ENCODE peak calls at places on chromosome 11, in eight cellular contexts. F, E, R, Y, U, T, J and C are unnamed samples.

GRCh38 chr11:46127150-46127638 is 5.9 kb upstream of the PHF21A start:
- DNase-seq in E (no peak), Y (peak), J (peak), T (no peak), U (peak), R (peak), F (no peak), C (no peak)

GRCh38 chr11:110022548-110022947 is 70.6 kb upstream of the ZC3H12C start:
- DNase-seq in Y (no peak), F (no peak), E (no peak), J (no peak), T (no peak), R (no peak), U (no peak), C (no peak)

GRCh38 chr11:35360059-35360530 is 59.3 kb downstream of the SLC1A2 start:
- DNase-seq in F (no peak), T (no peak), R (no peak), J (no peak), Y (no peak), E (no peak), U (no peak), C (no peak)

GRCh38 chr11:111095327-111095726 is 150.2 kb upstream of the POU2AF2 start:
- DNase-seq in J (no peak), F (no peak), R (no peak), U (no peak), Y (no peak), E (no peak), T (no peak), C (no peak)

GRCh38 chr11:73381589-73381988 is 5.4 kb downstream of the RELT start:
- DNase-seq in E (no peak), J (no peak), U (no peak), R (no peak), T (no peak), Y (no peak), F (no peak), C (no peak)

GRCh38 chr11:69009441-69010211 is 3.4 kb downstream of the MRGPRF start:
- DNase-seq in J (no peak), T (no peak), F (no peak), E (peak), Y (no peak), R (no peak), U (no peak), C (no peak)

GRCh38 chr11:113505541-113506375 is 30.6 kb upstream of the DRD2 start:
- DNase-seq in F (no peak), J (no peak), E (no peak), R (no peak), Y (no peak), U (peak), T (no peak), C (peak)

GRCh38 chr11:13183094-13183825 is 94.3 kb upstream of the BMAL1 start:
- DNase-seq in T (no peak), Y (no peak), E (no peak), U (peak), R (no peak), F (no peak), J (no peak), C (no peak)

GRCh38 chr11:1568451-1568911 is 3.6 kb downstream of the DUSP8 start:
- DNase-seq in Y (peak), J (peak), E (no peak), R (no peak), U (no peak), T (no peak), F (no peak), C (no peak)

GRCh38 chr11:122721964-122722266 is 66.4 kb downstream of the UBASH3B start:
- DNase-seq in T (no peak), E (no peak), J (no peak), R (no peak), U (peak), Y (no peak), F (peak), C (no peak)

GRCh38 chr11:367956-368413 is 1.3 kb upstream of the B4GALNT4 start:
- DNase-seq in Y (no peak), T (no peak), R (no peak), F (no peak), U (no peak), E (no peak), J (no peak), C (no peak)

GRCh38 chr11:128188346-128189115 is 398.8 kb downstream of the ETS1 start:
- DNase-seq in U (no peak), E (no peak), J (no peak), R (no peak), Y (no peak), F (no peak), T (no peak), C (no peak)

GRCh38 chr11:100793525-100793924 is 106.4 kb downstream of the ARHGAP42 start:
- DNase-seq in E (no peak), U (no peak), T (no peak), R (no peak), Y (no peak), F (no peak), J (no peak), C (no peak)

GRCh38 chr11:131816046-131816445 is 445.6 kb downstream of the NTM start:
- DNase-seq in U (no peak), F (no peak), T (no peak), J (no peak), Y (no peak), E (no peak), R (no peak), C (no peak)

GRCh38 chr11:116173946-116174911 is 598.6 kb downstream of the BUD13 start:
- DNase-seq in E (no peak), Y (no peak), U (no peak), F (no peak), J (no peak), R (no peak), T (no peak), C (peak)

GRCh38 chr11:8671242-8671641 is 11.2 kb downstream of the TRIM66 start:
- DNase-seq in Y (no peak), F (peak), R (no peak), J (no peak), U (peak), E (peak), T (peak), C (no peak)

GRCh38 chr11:2312232-2313042 is 10.6 kb downstream of the TSPAN32 start:
- DNase-seq in R (no peak), E (no peak), U (peak), J (no peak), F (no peak), Y (no peak), T (peak), C (no peak)

GRCh38 chr11:20194470-20194869 is 34.2 kb upstream of the DBX1 start:
- DNase-seq in E (no peak), R (no peak), J (no peak), U (no peak), F (no peak), Y (no peak), T (no peak), C (no peak)

GRCh38 chr11:130847517-130847916 is 68.8 kb downstream of the SNX19 start:
- DNase-seq in J (no peak), Y (no peak), U (peak), T (no peak), E (no peak), F (peak), R (peak), C (no peak)

GRCh38 chr11:124098142-124098541 is 17.1 kb upstream of the VWA5A start:
- DNase-seq in U (no peak), E (no peak), F (no peak), Y (no peak), R (no peak), T (no peak), J (no peak), C (no peak)

GRCh38 chr11:65611758-65612603 is 2.0 kb downstream of the MAP3K11 start:
- DNase-seq in Y (no peak), R (no peak), E (no peak), T (no peak), U (peak), J (no peak), F (no peak), C (no peak)

GRCh38 chr11:95993438-95994339 is 69.8 kb upstream of the MTMR2 start:
- DNase-seq in U (no peak), E (no peak), F (no peak), J (no peak), T (no peak), Y (no peak), R (no peak), C (no peak)

GRCh38 chr11:24762076-24762475 is 265.2 kb downstream of the LUZP2 start:
- DNase-seq in E (no peak), U (no peak), Y (no peak), F (no peak), R (no peak), J (no peak), T (no peak), C (no peak)

GRCh38 chr11:105230586-105230985 is 91.0 kb upstream of the CARD18 start:
- DNase-seq in E (no peak), U (no peak), F (no peak), Y (no peak), T (no peak), J (no peak), R (no peak), C (no peak)

GRCh38 chr11:45157247-45158209 is 11.1 kb downstream of the PRDM11 start:
- DNase-seq in U (no peak), Y (no peak), E (no peak), F (no peak), R (no peak), T (no peak), J (no peak), C (no peak)

GRCh38 chr11:22795914-22796313 is 33.7 kb downstream of the SVIP start:
- DNase-seq in Y (no peak), F (no peak), R (no peak), J (no peak), T (no peak), E (no peak), U (no peak), C (no peak)

GRCh38 chr11:106133529-106133928 is 56.1 kb downstream of the AASDHPPT start:
- DNase-seq in Y (no peak), E (no peak), R (no peak), U (peak), T (no peak), J (peak), F (no peak), C (no peak)

GRCh38 chr11:27282141-27282590 is 80.8 kb downstream of the CCDC34 start:
- DNase-seq in J (no peak), U (peak), T (peak), R (no peak), E (peak), Y (no peak), F (peak), C (no peak)

GRCh38 chr11:80873309-80873999 is 1432.6 kb upstream of the TENM4 start:
- DNase-seq in R (no peak), F (no peak), J (no peak), T (no peak), U (peak), E (no peak), Y (no peak), C (no peak)

GRCh38 chr11:95089620-95090542 is at the start of gene ENDOD1:
- DNase-seq in T (peak), Y (peak), J (peak), R (no peak), U (peak), F (no peak), E (peak), C (peak)

GRCh38 chr11:40293655-40294342 is 1165.7 kb downstream of the LRRC4C start:
- DNase-seq in U (peak), E (peak), R (peak), Y (no peak), F (peak), T (peak), J (peak), C (peak)

GRCh38 chr11:119727523-119728081 is 1.4 kb downstream of the NECTIN1 start:
- DNase-seq in Y (no peak), J (peak), T (no peak), R (no peak), U (no peak), E (peak), F (no peak), C (no peak)

GRCh38 chr11:70650075-70650909 is 252.0 kb downstream of the CTTN start:
- DNase-seq in Y (no peak), R (no peak), U (peak), E (peak), T (peak), F (peak), J (peak), C (peak)

GRCh38 chr11:77278595-77279506 is 22.6 kb downstream of the GDPD4 start:
- DNase-seq in U (peak), R (no peak), F (no peak), E (no peak), J (no peak), T (no peak), Y (no peak), C (no peak)

GRCh38 chr11:130947889-130948288 is 31.6 kb upstream of the SNX19 start:
- DNase-seq in T (no peak), R (no peak), J (no peak), U (peak), E (no peak), Y (no peak), F (no peak), C (no peak)

GRCh38 chr11:110290591-110291334 is 5.7 kb downstream of the RDX start:
- DNase-seq in F (no peak), Y (no peak), T (no peak), E (no peak), J (no peak), U (no peak), R (no peak), C (no peak)

DNA sequence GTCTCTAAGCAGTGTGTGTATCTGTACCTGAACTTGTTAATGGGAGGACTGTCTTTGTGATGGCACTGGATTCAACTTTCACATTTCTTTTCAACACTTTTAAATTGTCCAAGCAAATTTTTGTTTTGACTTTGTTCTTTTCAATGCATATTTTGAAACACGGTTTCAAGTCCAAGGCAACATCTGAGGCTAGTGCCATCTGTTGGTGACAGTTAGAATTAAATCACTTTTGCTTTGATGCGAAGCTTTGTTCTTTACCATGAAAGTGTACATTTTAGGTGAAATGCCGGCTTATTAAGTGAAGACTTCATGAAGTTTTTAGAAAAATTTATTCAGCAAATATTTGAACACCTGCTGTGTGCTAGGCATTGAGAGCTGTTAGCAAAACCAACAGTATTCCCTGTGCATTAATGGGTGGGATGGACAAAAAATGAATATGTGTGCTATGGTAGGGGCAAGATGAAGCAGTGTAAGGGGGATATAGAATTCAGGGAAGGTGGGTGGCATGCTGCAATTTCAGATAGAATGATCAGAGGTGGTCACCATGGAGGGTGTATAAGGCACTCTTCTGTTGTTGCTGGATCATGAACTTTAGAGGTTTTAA is 70.2 kb downstream of the DDX10 start:
- DNase-seq in F (no peak), J (peak), E (no peak), U (peak), Y (no peak), T (no peak), R (no peak), C (no peak)
- TF ChIP-seq CTCF in F (peak), J (peak), E (no peak), U (peak), Y (peak), T (no peak), R (peak), C (peak)

GRCh38 chr11:66869471-66869870 is 12.6 kb downstream of the LRFN4 start:
- DNase-seq in J (no peak), E (no peak), F (no peak), R (no peak), T (no peak), Y (no peak), U (no peak), C (no peak)

GRCh38 chr11:66868726-66869291 is 11.9 kb downstream of the LRFN4 start:
- DNase-seq in J (peak), Y (peak), R (no peak), F (no peak), E (no peak), U (no peak), T (no peak), C (no peak)

GRCh38 chr11:66870616-66871520 is 14.0 kb downstream of the LRFN4 start:
- DNase-seq in R (no peak), U (no peak), F (no peak), E (no peak), T (no peak), J (no peak), Y (no peak), C (no peak)

GRCh38 chr11:66871521-66871901 is 14.6 kb downstream of the LRFN4 start:
- DNase-seq in F (no peak), R (no peak), J (no peak), Y (no peak), T (no peak), E (no peak), U (no peak), C (no peak)

GRCh38 chr11:66870131-66870530 is 13.3 kb downstream of the LRFN4 start:
- DNase-seq in R (no peak), F (no peak), T (no peak), J (no peak), E (no peak), Y (no peak), U (no peak), C (no peak)
- TF ChIP-seq CTCF in R (no peak), F (no peak), T (no peak), J (no peak), E (no peak), Y (no peak), U (no peak), C (no peak)

GRCh38 chr11:71929491-71929890 is 645 bp downstream of the RNF121 start:
- DNase-seq in U (no peak), J (no peak), Y (no peak), T (no peak), R (no peak), E (no peak), F (no peak), C (no peak)

GRCh38 chr11:71927813-71928738 is at the start of gene XNDC1N:
- DNase-seq in R (peak), E (peak), F (peak), U (peak), T (peak), J (peak), Y (no peak), C (peak)

GRCh38 chr11:71931245-71931602 is 2.4 kb downstream of the RNF121 start:
- DNase-seq in E (no peak), J (no peak), T (no peak), R (no peak), U (no peak), F (no peak), Y (no peak), C (no peak)

GRCh38 chr11:71930556-71931244 is 1.9 kb downstream of the RNF121 start:
- DNase-seq in E (no peak), U (no peak), Y (no peak), J (no peak), T (no peak), R (no peak), F (no peak), C (no peak)

DNA sequence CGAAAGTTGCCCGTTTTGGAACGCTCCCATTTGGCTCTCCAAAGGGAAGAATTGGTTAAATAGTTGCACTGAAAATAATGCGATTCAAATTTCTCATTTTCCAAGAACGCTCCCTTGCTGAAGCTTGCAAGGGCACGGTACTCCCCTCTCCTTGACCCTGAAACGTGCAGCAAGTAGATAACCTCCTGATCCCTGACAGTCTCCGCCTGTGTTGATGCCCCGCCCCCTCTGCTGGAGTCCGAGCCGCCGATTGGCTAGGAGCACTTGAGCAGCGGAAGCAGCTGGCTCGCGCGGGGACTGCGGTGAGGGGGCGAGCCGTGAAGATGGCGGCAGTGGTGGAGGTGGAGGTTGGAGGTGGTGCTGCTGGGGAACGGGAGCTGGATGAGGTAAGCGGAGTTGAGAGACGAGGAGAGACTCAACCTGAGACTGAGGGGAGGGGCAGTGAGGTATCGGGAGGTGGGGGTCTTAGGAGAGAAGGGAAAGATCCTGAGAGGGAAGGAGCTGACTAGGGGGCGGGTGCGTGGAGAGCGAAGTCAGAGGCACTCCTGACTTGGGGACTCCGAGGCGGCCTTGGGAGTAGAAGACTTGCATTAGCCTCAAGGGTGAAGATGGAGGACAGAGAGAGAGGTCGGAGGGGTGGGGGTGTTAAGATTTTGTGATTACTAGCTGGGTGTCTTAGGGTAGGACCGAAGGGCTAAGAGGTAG is at the start of gene RNF121:
- DNase-seq in T (peak), J (peak), R (peak), F (peak), E (peak), U (peak), Y (peak), C (peak)
- TF ChIP-seq CTCF in T (no peak), J (no peak), R (no peak), F (no peak), E (no peak), U (no peak), Y (no peak), C (no peak)

DNA sequence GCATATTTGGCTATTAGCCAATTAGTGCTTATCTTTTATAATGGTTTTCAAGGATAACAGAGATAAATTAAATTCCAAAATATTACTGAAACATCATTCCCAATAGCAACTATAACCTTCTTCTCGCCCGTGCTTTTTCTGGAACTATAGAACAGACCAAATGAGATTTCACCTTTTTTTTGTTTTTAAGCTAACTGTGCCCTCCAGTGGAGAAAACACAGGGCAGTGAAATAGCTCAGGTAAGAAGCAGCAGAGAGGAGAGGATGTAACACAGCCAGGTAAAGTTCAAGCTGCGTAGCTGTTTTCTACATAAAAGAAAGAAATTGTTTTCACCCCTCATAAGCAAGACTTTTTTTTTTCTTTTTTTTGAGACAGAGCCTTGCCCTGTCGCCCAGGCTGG is 28.2 kb downstream of the HSD17B12 start:
- DNase-seq in U (no peak), F (no peak), R (no peak), J (peak), E (no peak), T (no peak), Y (no peak), C (no peak)
- TF ChIP-seq CTCF in U (peak), F (peak), R (no peak), J (peak), E (no peak), T (peak), Y (no peak), C (no peak)

GRCh38 chr11:11910541-11910940 is 68.8 kb downstream of the USP47 start:
- DNase-seq in F (no peak), Y (no peak), U (no peak), E (no peak), T (no peak), R (no peak), J (no peak), C (no peak)
- TF ChIP-seq CTCF in F (no peak), Y (no peak), U (no peak), E (no peak), T (no peak), R (no peak), J (no peak), C (no peak)